ENCODE peak calls at places on chromosomes 3 and 15, in ten cellular contexts. U is tibial artery; B is fibroblast of the conjunctiva; M is stimulated activated CD4-positive, alpha-beta T cell treated with anti-CD3 and anti-CD28 coated beads, Interleukin-15, amount 100 ng/mL, for 1 hour; W is fibroblast of lung; R is AG09319; Z is ecto neural progenitor cell; S is G401; H is Calu3; K is body of pancreas. D is an unnamed sample.
A peak's percentile ranks its signal among the peaks of the same experiment; 100 is the strongest.

GRCh38 chr3:63092545-63092944 is 185.6 kb upstream of the SYNPR start:
- DNase-seq in U (no peak), B (no peak), M (no peak), W (no peak), R (no peak), Z (no peak), S (peak; percentile 4), H (no peak), K (no peak), D (no peak)

GRCh38 chr3:138921316-138922292 is 25.3 kb downstream of the FOXL2 start:
- DNase-seq in U (no peak), B (peak; percentile 76), M (no peak), W (peak; percentile 91), R (no peak), Z (no peak), S (no peak), H (peak; percentile 78), K (no peak), D (no peak)

GRCh38 chr3:61629442-61629841 is 68.1 kb downstream of the PTPRG start:
- DNase-seq in U (no peak), B (no peak), M (no peak), W (no peak), R (no peak), Z (no peak), S (no peak), H (no peak), K (no peak), D (no peak)

GRCh38 chr3:179898024-179898423 is 138.7 kb downstream of the PEX5L start:
- DNase-seq in U (no peak), B (no peak), M (no peak), W (peak; percentile 47), R (no peak), Z (peak; percentile 51), S (no peak), H (peak; percentile 72), K (peak; percentile 38), D (peak; percentile 6)

GRCh38 chr3:106114220-106114619 is 245.4 kb upstream of the CBLB start:
- DNase-seq in U (no peak), B (no peak), M (no peak), W (peak; percentile 56), R (no peak), Z (no peak), S (no peak), H (no peak), K (no peak), D (no peak)

GRCh38 chr15:83767786-83768185 is 113.9 kb downstream of the ADAMTSL3 start:
- DNase-seq in U (no peak), B (no peak), M (no peak), W (peak; percentile 84), R (no peak), Z (no peak), S (no peak), H (no peak), K (no peak), D (no peak)

GRCh38 chr3:123373535-123373987 is 75.3 kb downstream of the ADCY5 start:
- DNase-seq in U (peak; percentile 53), B (no peak), M (no peak), W (no peak), R (no peak), Z (no peak), S (no peak), H (no peak), K (no peak), D (no peak)

GRCh38 chr15:101028772-101029438 is 109.7 kb downstream of the LRRK1 start:
- DNase-seq in U (peak; percentile 9), B (no peak), M (no peak), W (no peak), R (no peak), Z (peak; percentile 45), S (no peak), H (no peak), K (no peak), D (no peak)

GRCh38 chr3:54307616-54308180 is 185.3 kb downstream of the CACNA2D3 start:
- DNase-seq in U (no peak), B (no peak), M (no peak), W (peak; percentile 45), R (no peak), Z (no peak), S (no peak), H (no peak), K (no peak), D (no peak)

GRCh38 chr3:73031573-73032103 is 29.8 kb upstream of the EBLN2 start:
- DNase-seq in U (no peak), B (no peak), M (no peak), W (no peak), R (no peak), Z (no peak), S (no peak), H (no peak), K (no peak), D (no peak)

GRCh38 chr3:111112913-111113312 is 41.3 kb downstream of the NECTIN3 start:
- DNase-seq in U (no peak), B (no peak), M (no peak), W (peak; percentile 34), R (no peak), Z (no peak), S (no peak), H (no peak), K (no peak), D (no peak)

GRCh38 chr15:76823903-76824302 is 81.2 kb downstream of the SCAPER start:
- DNase-seq in U (no peak), B (no peak), M (no peak), W (peak; percentile 14), R (no peak), Z (no peak), S (no peak), H (no peak), K (no peak), D (no peak)

GRCh38 chr3:30342319-30343060 is 263.9 kb upstream of the TGFBR2 start:
- DNase-seq in U (peak; percentile 64), B (peak; percentile 77), M (no peak), W (peak; percentile 97), R (peak; percentile 57), Z (no peak), S (no peak), H (peak; percentile 63), K (no peak), D (no peak)

D was measured in cerebellar cortex.